ENCODE peak calls at places on chromosome 14, in six cellular contexts. One of them, this sample, is unnamed.

GRCh38 chr14:35708072-35708471 is 101.0 kb downstream of the RALGAPA1 start:
- DNase-seq in GM13977: no peak
- DNase-seq in tibial artery: no peak
- DNase-seq in AG04449: peak; percentile 3
- DNase-seq in HepG2: no peak
- DNase-seq in cardiac fibroblast: no peak
- DNase-seq in this sample: no peak

GRCh38 chr14:35378638-35379568 is 25.6 kb downstream of the NFKBIA start:
- DNase-seq in GM13977: no peak
- DNase-seq in tibial artery: peak; percentile 93
- DNase-seq in AG04449: no peak
- DNase-seq in HepG2: no peak
- DNase-seq in cardiac fibroblast: no peak
- DNase-seq in this sample: no peak

GRCh38 chr14:101055106-101055662 is 151.7 kb upstream of the RTL1 start:
- DNase-seq in GM13977: no peak
- DNase-seq in tibial artery: no peak
- DNase-seq in AG04449: no peak
- DNase-seq in HepG2: no peak
- DNase-seq in cardiac fibroblast: no peak
- DNase-seq in this sample: no peak

GRCh38 chr14:75452900-75453816 is 25.3 kb downstream of the JDP2 start:
- DNase-seq in GM13977: no peak
- DNase-seq in tibial artery: peak; percentile 92
- DNase-seq in AG04449: peak; percentile 80
- DNase-seq in HepG2: peak; percentile 86
- DNase-seq in cardiac fibroblast: peak; percentile 97
- DNase-seq in this sample: no peak

GRCh38 chr14:79411403-79412174 is 799.7 kb downstream of the DIO2 start:
- DNase-seq in GM13977: no peak
- DNase-seq in tibial artery: no peak
- DNase-seq in AG04449: no peak
- DNase-seq in HepG2: no peak
- DNase-seq in cardiac fibroblast: no peak
- DNase-seq in this sample: no peak

GRCh38 chr14:68908201-68908600 is 70.9 kb downstream of the ACTN1 start:
- DNase-seq in GM13977: no peak
- DNase-seq in tibial artery: no peak
- DNase-seq in AG04449: no peak
- DNase-seq in HepG2: no peak
- DNase-seq in cardiac fibroblast: no peak
- DNase-seq in this sample: no peak

GRCh38 chr14:90523544-90523943 is 126.7 kb downstream of the CALM1 start:
- DNase-seq in GM13977: no peak
- DNase-seq in tibial artery: no peak
- DNase-seq in AG04449: no peak
- DNase-seq in HepG2: no peak
- DNase-seq in cardiac fibroblast: peak; percentile 46
- DNase-seq in this sample: no peak

GRCh38 chr14:105979446-105979845 is 453.1 kb downstream of the TMEM121 start:
- DNase-seq in GM13977: no peak
- DNase-seq in tibial artery: no peak
- DNase-seq in AG04449: no peak
- DNase-seq in HepG2: no peak
- DNase-seq in cardiac fibroblast: no peak
- DNase-seq in this sample: no peak

GRCh38 chr14:32813401-32813800 is 125.3 kb upstream of the NPAS3 start:
- DNase-seq in GM13977: no peak
- DNase-seq in tibial artery: no peak
- DNase-seq in AG04449: no peak
- DNase-seq in HepG2: no peak
- DNase-seq in cardiac fibroblast: no peak
- DNase-seq in this sample: no peak

GRCh38 chr14:105685003-105685402 is 158.6 kb downstream of the TMEM121 start:
- DNase-seq in GM13977: no peak
- DNase-seq in tibial artery: peak; percentile 7
- DNase-seq in AG04449: no peak
- DNase-seq in HepG2: no peak
- DNase-seq in cardiac fibroblast: no peak
- DNase-seq in this sample: no peak

GRCh38 chr14:103149351-103149750 is 26.1 kb downstream of the TNFAIP2 start:
- DNase-seq in GM13977: no peak
- DNase-seq in tibial artery: no peak
- DNase-seq in AG04449: no peak
- DNase-seq in HepG2: no peak
- DNase-seq in cardiac fibroblast: no peak
- DNase-seq in this sample: no peak

GRCh38 chr14:26960049-26960688 is 362.3 kb upstream of the NOVA1 start:
- DNase-seq in GM13977: no peak
- DNase-seq in tibial artery: no peak
- DNase-seq in AG04449: no peak
- DNase-seq in HepG2: no peak
- DNase-seq in cardiac fibroblast: no peak
- DNase-seq in this sample: no peak

GRCh38 chr14:25303934-25304333 is 254.0 kb upstream of the STXBP6 start:
- DNase-seq in GM13977: no peak
- DNase-seq in tibial artery: no peak
- DNase-seq in AG04449: no peak
- DNase-seq in HepG2: no peak
- DNase-seq in cardiac fibroblast: no peak
- DNase-seq in this sample: no peak

GRCh38 chr14:99274346-99275221 is 2.6 kb upstream of the BCL11B start:
- DNase-seq in GM13977: peak; percentile 67
- DNase-seq in tibial artery: peak; percentile 72
- DNase-seq in AG04449: no peak
- DNase-seq in HepG2: peak; percentile 77
- DNase-seq in cardiac fibroblast: peak; percentile 83
- DNase-seq in this sample: peak; percentile 73

GRCh38 chr14:104895786-104896642 is 28.7 kb upstream of the PLD4 start:
- DNase-seq in GM13977: peak; percentile 26
- DNase-seq in tibial artery: peak; percentile 69
- DNase-seq in AG04449: no peak
- DNase-seq in HepG2: no peak
- DNase-seq in cardiac fibroblast: no peak
- DNase-seq in this sample: no peak

GRCh38 chr14:34376868-34377267 is 85.2 kb downstream of the SPTSSA start:
- DNase-seq in GM13977: no peak
- DNase-seq in tibial artery: no peak
- DNase-seq in AG04449: no peak
- DNase-seq in HepG2: no peak
- DNase-seq in cardiac fibroblast: no peak
- DNase-seq in this sample: no peak

GRCh38 chr14:34374998-34375740 is 86.9 kb downstream of the SPTSSA start:
- DNase-seq in GM13977: no peak
- DNase-seq in tibial artery: no peak
- DNase-seq in AG04449: no peak
- DNase-seq in HepG2: no peak
- DNase-seq in cardiac fibroblast: no peak
- DNase-seq in this sample: no peak

GRCh38 chr14:34368971-34369665 is 92.9 kb downstream of the SPTSSA start:
- DNase-seq in GM13977: no peak
- DNase-seq in tibial artery: no peak
- DNase-seq in AG04449: no peak
- DNase-seq in HepG2: no peak
- DNase-seq in cardiac fibroblast: no peak
- DNase-seq in this sample: no peak

GRCh38 chr14:34368115-34368970 is 93.7 kb downstream of the SPTSSA start:
- DNase-seq in GM13977: no peak
- DNase-seq in tibial artery: no peak
- DNase-seq in AG04449: no peak
- DNase-seq in HepG2: peak; percentile 84
- DNase-seq in cardiac fibroblast: peak; percentile 81
- DNase-seq in this sample: no peak

GRCh38 chr14:34372766-34373165 is 89.3 kb downstream of the SPTSSA start:
- DNase-seq in GM13977: no peak
- DNase-seq in tibial artery: no peak
- DNase-seq in AG04449: no peak
- DNase-seq in HepG2: peak; percentile 52
- DNase-seq in cardiac fibroblast: no peak
- DNase-seq in this sample: no peak
- TF ChIP-seq CTCF in GM13977: no peak
- TF ChIP-seq CTCF in tibial artery: no peak
- TF ChIP-seq CTCF in AG04449: no peak
- TF ChIP-seq CTCF in HepG2: no peak
- TF ChIP-seq CTCF in cardiac fibroblast: no peak
- TF ChIP-seq CTCF in this sample: no peak

DNA sequence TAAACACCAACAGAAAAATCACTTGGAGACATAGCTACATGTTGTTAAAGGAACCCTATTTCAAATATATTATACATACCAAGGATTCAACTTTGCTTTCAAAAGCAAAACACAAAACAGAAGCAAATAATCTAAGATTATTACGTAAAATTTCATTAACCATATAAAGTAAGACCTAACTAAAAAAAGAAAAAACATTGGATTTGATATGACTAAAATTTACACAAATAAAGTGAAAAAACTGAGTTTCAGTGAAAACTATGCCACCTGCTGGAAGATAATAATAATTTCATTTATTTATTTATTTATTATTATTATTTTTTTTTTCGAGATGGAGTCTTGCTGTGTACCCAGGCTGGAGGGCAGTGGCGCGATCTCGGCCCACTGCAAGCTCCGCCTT is 45.2 kb downstream of the WDHD1 start:
- DNase-seq in GM13977: no peak
- DNase-seq in tibial artery: no peak
- DNase-seq in AG04449: no peak
- DNase-seq in HepG2: no peak
- DNase-seq in cardiac fibroblast: peak; percentile 50
- DNase-seq in this sample: no peak
- TF ChIP-seq CTCF in GM13977: no peak
- TF ChIP-seq CTCF in tibial artery: no peak
- TF ChIP-seq CTCF in AG04449: no peak
- TF ChIP-seq CTCF in HepG2: no peak
- TF ChIP-seq CTCF in cardiac fibroblast: peak; percentile 2
- TF ChIP-seq CTCF in this sample: no peak

GRCh38 chr14:38548091-38548490 is 292.2 kb upstream of the CLEC14A start:
- DNase-seq in GM13977: no peak
- DNase-seq in tibial artery: no peak
- DNase-seq in AG04449: no peak
- DNase-seq in HepG2: no peak
- DNase-seq in cardiac fibroblast: no peak
- DNase-seq in this sample: no peak

GRCh38 chr14:38549549-38549948 is 293.7 kb upstream of the CLEC14A start:
- DNase-seq in GM13977: no peak
- DNase-seq in tibial artery: no peak
- DNase-seq in AG04449: no peak
- DNase-seq in HepG2: no peak
- DNase-seq in cardiac fibroblast: no peak
- DNase-seq in this sample: no peak

GRCh38 chr14:38554046-38554445 is 298.2 kb upstream of the CLEC14A start:
- DNase-seq in GM13977: no peak
- DNase-seq in tibial artery: no peak
- DNase-seq in AG04449: no peak
- DNase-seq in HepG2: no peak
- DNase-seq in cardiac fibroblast: no peak
- DNase-seq in this sample: no peak

GRCh38 chr14:38556321-38556720 is 300.4 kb upstream of the CLEC14A start:
- DNase-seq in GM13977: no peak
- DNase-seq in tibial artery: no peak
- DNase-seq in AG04449: no peak
- DNase-seq in HepG2: no peak
- DNase-seq in cardiac fibroblast: no peak
- DNase-seq in this sample: no peak

GRCh38 chr14:38553586-38553985 is 297.7 kb upstream of the CLEC14A start:
- DNase-seq in GM13977: no peak
- DNase-seq in tibial artery: no peak
- DNase-seq in AG04449: peak; percentile 88
- DNase-seq in HepG2: no peak
- DNase-seq in cardiac fibroblast: peak; percentile 10
- DNase-seq in this sample: no peak
- TF ChIP-seq CTCF in GM13977: no peak
- TF ChIP-seq CTCF in tibial artery: no peak
- TF ChIP-seq CTCF in AG04449: no peak
- TF ChIP-seq CTCF in HepG2: no peak
- TF ChIP-seq CTCF in cardiac fibroblast: no peak
- TF ChIP-seq CTCF in this sample: no peak

GRCh38 chr14:28767851-28768548 is 1.4 kb downstream of the FOXG1 start:
- DNase-seq in GM13977: no peak
- DNase-seq in tibial artery: no peak
- DNase-seq in AG04449: no peak
- DNase-seq in HepG2: no peak
- DNase-seq in cardiac fibroblast: no peak
- DNase-seq in this sample: no peak
- TF ChIP-seq CTCF in GM13977: no peak
- TF ChIP-seq CTCF in tibial artery: no peak
- TF ChIP-seq CTCF in AG04449: no peak
- TF ChIP-seq CTCF in HepG2: peak; percentile 16
- TF ChIP-seq CTCF in cardiac fibroblast: no peak
- TF ChIP-seq CTCF in this sample: no peak

GRCh38 chr14:39035336-39035735 is 67.7 kb downstream of the SEC23A start:
- DNase-seq in GM13977: no peak
- DNase-seq in tibial artery: no peak
- DNase-seq in AG04449: no peak
- DNase-seq in HepG2: no peak
- DNase-seq in cardiac fibroblast: no peak
- DNase-seq in this sample: no peak
- TF ChIP-seq CTCF in GM13977: no peak
- TF ChIP-seq CTCF in tibial artery: no peak
- TF ChIP-seq CTCF in AG04449: no peak
- TF ChIP-seq CTCF in HepG2: no peak
- TF ChIP-seq CTCF in cardiac fibroblast: no peak
- TF ChIP-seq CTCF in this sample: no peak

GRCh38 chr14:21093769-21094681 is 4.4 kb downstream of the ZNF219 start:
- DNase-seq in GM13977: peak; percentile 18
- DNase-seq in tibial artery: no peak
- DNase-seq in AG04449: no peak
- DNase-seq in HepG2: no peak
- DNase-seq in cardiac fibroblast: no peak
- DNase-seq in this sample: no peak
- TF ChIP-seq CTCF in GM13977: no peak
- TF ChIP-seq CTCF in tibial artery: no peak
- TF ChIP-seq CTCF in AG04449: peak; percentile 31
- TF ChIP-seq CTCF in HepG2: no peak
- TF ChIP-seq CTCF in cardiac fibroblast: peak; percentile 5
- TF ChIP-seq CTCF in this sample: no peak